ENCODE peak calls at places on chromosomes 4 and X, in nine cellular contexts. J, W, H, E, M, S, K, A and N are unnamed samples.

GRCh38 chr4:113476800-113477199 is 284.7 kb downstream of the CAMK2D start:
- DNase-seq in W (no peak), K (no peak), J (no peak), S (no peak), A (no peak), H (no peak), M (peak), E (no peak), N (no peak)

GRCh38 chr4:143700420-143701352 is at the start of gene FREM3:
- DNase-seq in K (no peak), M (no peak), S (no peak), J (no peak), W (no peak), E (peak), H (no peak), A (no peak), N (peak)

GRCh38 chr4:83781434-83781833 is 245.5 kb downstream of the GPAT3 start:
- DNase-seq in S (no peak), A (no peak), W (no peak), H (no peak), M (no peak), E (no peak), J (no peak), K (no peak), N (peak)

GRCh38 chr4:40750461-40751258 is 905 bp downstream of the NSUN7 start:
- DNase-seq in E (peak), W (no peak), M (no peak), J (no peak), H (no peak), S (no peak), K (no peak), A (no peak), N (peak)

GRCh38 chrX:13764765-13765164 is 30.2 kb downstream of the OFD1 start:
- DNase-seq in E (peak), S (peak), J (no peak), W (no peak), M (no peak), H (peak), K (no peak), A (peak), N (peak)

GRCh38 chrX:147910607-147911006 is 1.1 kb upstream of the FMR1 start:
- DNase-seq in J (no peak), E (no peak), H (no peak), W (no peak), S (no peak), K (no peak), A (no peak), M (no peak), N (no peak)

GRCh38 chrX:154370882-154371770 is 3.3 kb downstream of the FLNA start:
- DNase-seq in J (peak), E (peak), A (peak), H (peak), K (peak), W (peak), S (peak), M (peak), N (peak)

GRCh38 chr4:13322681-13323101 is 161.4 kb downstream of the RAB28 start:
- DNase-seq in K (no peak), E (no peak), M (no peak), W (no peak), H (no peak), A (no peak), J (no peak), S (no peak), N (no peak)

GRCh38 chrX:100447563-100448397 is 37.7 kb upstream of the PCDH19 start:
- DNase-seq in E (peak), M (peak), W (no peak), A (peak), H (peak), J (peak), S (no peak), K (no peak), N (peak)

GRCh38 chrX:120120223-120120622 is 4.5 kb upstream of the RHOXF1 start:
- DNase-seq in M (no peak), J (no peak), H (no peak), E (no peak), K (no peak), W (no peak), A (no peak), S (no peak), N (no peak)

GRCh38 chr4:183429489-183429888 is 14.9 kb upstream of the CDKN2AIP start:
- DNase-seq in A (no peak), E (no peak), H (no peak), W (no peak), J (no peak), S (no peak), K (no peak), M (no peak), N (no peak)

GRCh38 chr4:173801876-173802713 is 272.1 kb upstream of the HAND2 start:
- DNase-seq in K (no peak), H (no peak), E (no peak), S (no peak), A (no peak), M (no peak), W (no peak), J (no peak), N (no peak)

GRCh38 chr4:126451237-126451885 is 1136.6 kb downstream of the FAT4 start:
- DNase-seq in W (no peak), H (no peak), K (no peak), E (no peak), S (no peak), J (no peak), M (no peak), A (no peak), N (no peak)

GRCh38 chrX:136159615-136160025 is 12.3 kb downstream of the FHL1 start:
- DNase-seq in K (no peak), W (peak), H (no peak), J (no peak), M (no peak), A (no peak), S (no peak), E (no peak), N (no peak)

GRCh38 chrX:114365045-114365834 is 218.6 kb upstream of the HTR2C start:
- DNase-seq in M (no peak), K (no peak), A (peak), E (no peak), H (no peak), J (no peak), W (no peak), S (no peak), N (no peak)

GRCh38 chr4:81405900-81406401 is 65.8 kb downstream of the RASGEF1B start:
- DNase-seq in J (peak), H (peak), K (peak), A (peak), E (peak), M (peak), S (peak), W (peak), N (peak)

GRCh38 chr4:87317527-87317926 is 5.2 kb downstream of the HSD17B13 start:
- DNase-seq in M (no peak), S (peak), W (no peak), K (no peak), J (no peak), A (no peak), E (no peak), H (peak), N (no peak)

GRCh38 chrX:111098874-111099273 is 2.9 kb downstream of the PAK3 start:
- DNase-seq in H (peak), K (no peak), E (peak), J (peak), W (peak), S (peak), M (peak), A (peak), N (peak)

GRCh38 chr4:75555294-75556164 is at the start of gene ODAPH:
- DNase-seq in J (no peak), H (peak), K (peak), W (no peak), M (no peak), E (no peak), S (no peak), A (peak), N (peak)

GRCh38 chr4:179110356-179110755 is 1668.1 kb upstream of the AGA start:
- DNase-seq in H (peak), K (no peak), S (no peak), W (no peak), A (no peak), E (no peak), M (no peak), J (no peak), N (no peak)

GRCh38 chrX:8851487-8851886 is 50.3 kb upstream of the FAM9A start:
- DNase-seq in A (no peak), E (no peak), H (no peak), M (no peak), S (no peak), J (no peak), W (no peak), K (no peak), N (no peak)

GRCh38 chr4:129326810-129327209 is 230.9 kb downstream of the C4orf33 start:
- DNase-seq in W (no peak), K (no peak), M (no peak), S (no peak), J (no peak), H (no peak), A (no peak), E (no peak), N (no peak)

GRCh38 chr4:129328176-129328575 is 232.2 kb downstream of the C4orf33 start:
- DNase-seq in W (no peak), S (no peak), J (no peak), M (no peak), A (no peak), K (no peak), E (no peak), H (peak), N (no peak)

GRCh38 chr4:129327637-129328036 is 231.7 kb downstream of the C4orf33 start:
- DNase-seq in K (no peak), A (no peak), E (no peak), J (no peak), M (no peak), W (peak), H (no peak), S (no peak), N (no peak)

GRCh38 chr4:129322947-129323346 is 227.0 kb downstream of the C4orf33 start:
- DNase-seq in A (no peak), S (no peak), J (no peak), H (no peak), K (no peak), M (no peak), W (no peak), E (no peak), N (peak)

GRCh38 chr4:129323630-129324029 is 227.7 kb downstream of the C4orf33 start:
- DNase-seq in S (no peak), E (no peak), J (no peak), W (no peak), M (no peak), K (no peak), A (no peak), H (no peak), N (no peak)
- TF ChIP-seq REST in S (no peak), E (no peak), J (no peak), W (no peak), M (no peak), K (no peak), A (no peak), H (no peak), N (no peak)

GRCh38 chrX:115989686-115990085 is 180.9 kb upstream of the AGTR2 start:
- DNase-seq in J (no peak), A (no peak), E (no peak), S (no peak), K (no peak), H (no peak), W (no peak), M (no peak), N (no peak)
- TF ChIP-seq REST in J (no peak), A (no peak), E (no peak), S (no peak), K (no peak), H (no peak), W (no peak), M (no peak), N (no peak)

GRCh38 chrX:71227370-71228062 is 4.5 kb downstream of the GJB1 start:
- DNase-seq in W (no peak), K (no peak), A (peak), S (peak), M (no peak), E (no peak), J (no peak), H (no peak), N (peak)
- TF ChIP-seq REST in W (no peak), K (no peak), A (no peak), S (no peak), M (no peak), E (no peak), J (no peak), H (no peak), N (no peak)

GRCh38 chrX:2385224-2385623 is 115.6 kb downstream of the DHRSX start:
- DNase-seq in A (no peak), S (no peak), K (no peak), J (no peak), E (no peak), W (no peak), M (peak), H (peak), N (no peak)
- TF ChIP-seq REST in A (no peak), S (no peak), K (no peak), J (no peak), E (no peak), W (no peak), M (no peak), H (no peak), N (no peak)

DNA sequence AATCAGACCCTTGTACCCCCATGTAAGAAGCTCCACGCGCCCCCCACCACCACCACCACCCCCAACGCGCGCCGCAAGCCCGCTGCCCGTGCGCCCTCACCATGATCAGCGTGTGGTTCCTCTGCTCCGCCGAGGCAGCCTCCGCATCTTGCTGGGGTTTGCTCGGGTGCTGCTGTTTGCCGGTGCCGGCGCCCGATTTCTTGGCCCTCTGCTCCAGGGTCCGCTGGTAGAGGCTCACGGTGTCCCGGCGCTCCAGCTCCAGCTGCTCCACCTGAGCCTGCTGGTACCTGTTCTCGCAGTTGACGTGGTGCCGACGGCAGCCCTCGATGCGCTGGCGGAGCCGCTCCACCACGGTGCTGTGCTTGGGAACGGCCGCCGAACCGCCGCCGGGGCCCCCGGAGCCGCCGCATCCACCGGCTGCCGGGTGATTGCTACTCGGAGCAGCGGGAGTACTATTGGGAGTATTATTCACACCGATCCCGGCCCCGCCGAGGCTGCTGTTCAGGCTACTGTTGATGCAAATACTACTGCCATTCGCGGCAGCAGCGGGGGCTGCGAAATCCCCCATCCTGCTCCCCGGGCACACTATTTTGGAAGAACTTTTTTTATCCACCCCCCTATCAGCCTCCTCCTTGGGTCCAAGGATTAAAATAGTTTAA is 1.1 kb downstream of the MAML3 start:
- DNase-seq in W (peak), H (no peak), J (no peak), A (peak), E (peak), K (no peak), S (no peak), M (no peak), N (peak)
- TF ChIP-seq REST in W (no peak), H (no peak), J (no peak), A (no peak), E (no peak), K (no peak), S (no peak), M (no peak), N (no peak)

DNA sequence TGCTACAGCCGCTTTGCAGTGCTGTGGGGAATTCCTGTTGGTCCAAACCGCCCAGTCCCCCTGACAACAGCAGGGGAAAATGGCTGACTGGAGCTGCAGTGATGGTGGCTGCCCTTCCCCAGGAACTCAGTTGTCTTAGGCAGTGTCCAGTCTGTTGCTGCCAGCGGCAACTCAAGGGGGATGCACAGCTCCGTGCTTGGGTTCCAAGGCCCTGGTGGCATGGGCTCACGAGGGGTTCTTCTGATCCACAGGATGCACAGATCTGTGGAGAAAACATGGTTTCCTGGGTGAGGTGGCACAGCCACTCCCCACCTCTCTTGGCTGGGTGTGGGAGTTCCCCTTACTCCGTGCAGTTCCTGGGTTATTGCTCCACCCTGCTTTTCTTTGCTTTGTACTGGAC is 261.2 kb downstream of the TLL1 start:
- DNase-seq in H (no peak), K (no peak), M (no peak), W (no peak), J (no peak), A (no peak), E (no peak), S (no peak), N (no peak)
- TF ChIP-seq REST in H (no peak), K (no peak), M (no peak), W (no peak), J (no peak), A (no peak), E (no peak), S (no peak), N (no peak)

GRCh38 chrX:30153175-30153880 is 62.0 kb upstream of the MAGEB2 start:
- DNase-seq in A (no peak), W (no peak), J (no peak), H (no peak), M (no peak), S (no peak), K (no peak), E (no peak), N (no peak)

GRCh38 chrX:30153881-30154260 is 61.5 kb upstream of the MAGEB2 start:
- DNase-seq in S (no peak), K (no peak), E (no peak), J (no peak), H (no peak), A (no peak), M (no peak), W (no peak), N (no peak)

GRCh38 chrX:30151964-30152363 is 63.4 kb upstream of the MAGEB2 start:
- DNase-seq in S (no peak), K (no peak), W (no peak), J (no peak), M (no peak), A (no peak), E (no peak), H (no peak), N (no peak)

GRCh38 chrX:30147996-30148643 is 67.2 kb upstream of the MAGEB2 start:
- DNase-seq in E (no peak), J (no peak), S (no peak), A (no peak), K (no peak), M (no peak), H (no peak), W (no peak), N (no peak)

DNA sequence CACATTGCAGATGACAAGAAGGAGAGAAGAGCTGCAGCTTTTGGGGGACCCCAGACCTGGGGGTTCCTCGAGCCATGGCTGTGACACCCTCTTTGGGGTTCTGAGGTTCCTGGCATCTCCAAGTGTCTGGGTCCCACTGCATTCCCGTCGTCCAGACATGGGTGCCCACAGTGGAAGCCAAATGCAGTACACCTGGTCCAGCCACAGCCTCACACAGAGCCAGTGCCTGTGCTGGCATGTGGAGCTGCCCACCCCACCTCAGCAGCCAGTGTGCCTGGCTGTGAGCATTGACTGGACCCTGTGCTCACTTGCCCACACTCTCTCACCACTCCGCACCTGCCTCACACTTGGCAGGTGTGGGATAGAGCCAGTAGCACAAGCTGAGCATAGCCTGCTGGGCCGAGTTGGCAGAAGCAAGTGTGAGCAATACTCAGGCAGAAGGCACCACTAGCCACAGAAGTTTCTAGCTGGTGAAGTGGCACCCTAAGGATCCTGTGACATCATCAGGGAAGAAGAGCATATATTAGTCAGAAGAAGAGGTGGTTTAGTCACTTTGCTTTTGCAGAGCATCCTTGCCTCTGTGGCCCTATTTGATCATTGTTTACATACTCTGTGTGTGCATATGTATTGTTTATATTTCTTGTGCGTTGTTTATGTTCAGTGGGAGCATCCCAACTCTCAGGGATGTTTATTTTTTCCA is 65.0 kb upstream of the MAGEB2 start:
- DNase-seq in H (no peak), E (no peak), A (no peak), W (no peak), M (no peak), S (no peak), K (no peak), J (no peak), N (no peak)
- TF ChIP-seq REST in H (no peak), E (no peak), A (no peak), W (no peak), M (no peak), S (no peak), K (no peak), J (no peak), N (no peak)

GRCh38 chr4:116342143-116342542 is 743.2 kb downstream of the TRAM1L1 start:
- DNase-seq in H (no peak), E (no peak), S (no peak), M (no peak), K (no peak), J (no peak), W (no peak), A (no peak), N (no peak)
- TF ChIP-seq REST in H (no peak), E (no peak), S (no peak), M (no peak), K (no peak), J (no peak), W (no peak), A (no peak), N (no peak)